ENCODE peak calls at places on chromosome 22, in eight cellular contexts. H, C, R, M, I, S, G and A are unnamed samples.

GRCh38 chr22:48968201-48968959 is 859.3 kb downstream of the BRD1 start:
- DNase-seq in H (no peak), C (no peak), R (no peak), M (peak; percentile 23), I (peak; percentile 51), S (peak; percentile 28), G (peak; percentile 16), A (no peak)

GRCh38 chr22:17869285-17870096 is 95.2 kb upstream of the BID start:
- DNase-seq in H (no peak), C (no peak), R (no peak), M (no peak), I (no peak), S (no peak), G (peak; percentile 43), A (no peak)

GRCh38 chr22:20606041-20606783 is 98.8 kb downstream of the MED15 start:
- DNase-seq in H (peak; percentile 85), C (no peak), R (no peak), M (peak; percentile 83), I (peak; percentile 88), S (peak; percentile 93), G (peak; percentile 66), A (no peak)

GRCh38 chr22:31160328-31160978 is 471 bp downstream of the RNF185 start:
- DNase-seq in H (no peak), C (peak; percentile 74), R (no peak), M (no peak), I (peak; percentile 79), S (peak; percentile 17), G (peak; percentile 23), A (no peak)

GRCh38 chr22:43533656-43534428 is 122.0 kb downstream of the MPPED1 start:
- DNase-seq in H (no peak), C (peak; percentile 20), R (no peak), M (no peak), I (no peak), S (no peak), G (no peak), A (no peak)

GRCh38 chr22:41240377-41241132 is at the start of gene CHADL:
- DNase-seq in H (no peak), C (peak; percentile 82), R (no peak), M (no peak), I (no peak), S (peak; percentile 32), G (no peak), A (no peak)

GRCh38 chr22:44526431-44527115 is 28.5 kb upstream of the RTL6 start:
- DNase-seq in H (no peak), C (no peak), R (no peak), M (no peak), I (no peak), S (no peak), G (no peak), A (no peak)

GRCh38 chr22:34105461-34106062 is 185.3 kb upstream of the LARGE1 start:
- DNase-seq in H (peak; percentile 51), C (peak; percentile 76), R (no peak), M (no peak), I (no peak), S (peak; percentile 51), G (peak; percentile 57), A (no peak)

GRCh38 chr22:43393845-43394474 is 17.9 kb upstream of the MPPED1 start:
- DNase-seq in H (no peak), C (no peak), R (no peak), M (no peak), I (peak; percentile 16), S (no peak), G (no peak), A (no peak)

GRCh38 chr22:19992481-19992911 is 24.1 kb downstream of the ARVCF start:
- DNase-seq in H (no peak), C (no peak), R (no peak), M (no peak), I (peak; percentile 54), S (no peak), G (no peak), A (no peak)

GRCh38 chr22:16959345-16959930 is 48.6 kb downstream of the GAB4 start:
- DNase-seq in H (no peak), C (no peak), R (no peak), M (no peak), I (no peak), S (no peak), G (no peak), A (no peak)

GRCh38 chr22:44664149-44664548 is 37.9 kb upstream of the PRR5 start:
- DNase-seq in H (no peak), C (peak; percentile 81), R (no peak), M (no peak), I (peak; percentile 91), S (no peak), G (peak; percentile 67), A (no peak)

GRCh38 chr22:45212306-45212709 is 28.4 kb downstream of the KIAA0930 start:
- DNase-seq in H (no peak), C (peak; percentile 94), R (no peak), M (no peak), I (peak; percentile 79), S (no peak), G (peak; percentile 64), A (no peak)

GRCh38 chr22:22896601-22897000 is 9.0 kb downstream of the IGLL5 start:
- DNase-seq in H (no peak), C (peak; percentile 18), R (peak; percentile 9), M (no peak), I (no peak), S (no peak), G (no peak), A (no peak)

GRCh38 chr22:22897036-22897435 is 9.4 kb downstream of the IGLL5 start:
- DNase-seq in H (no peak), C (peak; percentile 3), R (peak; percentile 28), M (no peak), I (peak; percentile 31), S (no peak), G (no peak), A (no peak)

GRCh38 chr22:22894740-22895731 is 7.4 kb downstream of the IGLL5 start:
- DNase-seq in H (no peak), C (peak; percentile 28), R (peak; percentile 56), M (no peak), I (peak; percentile 64), S (no peak), G (peak; percentile 11), A (no peak)

GRCh38 chr22:22893891-22894739 is 6.5 kb downstream of the IGLL5 start:
- DNase-seq in H (no peak), C (peak; percentile 47), R (peak; percentile 53), M (no peak), I (peak; percentile 63), S (no peak), G (no peak), A (no peak)

DNA sequence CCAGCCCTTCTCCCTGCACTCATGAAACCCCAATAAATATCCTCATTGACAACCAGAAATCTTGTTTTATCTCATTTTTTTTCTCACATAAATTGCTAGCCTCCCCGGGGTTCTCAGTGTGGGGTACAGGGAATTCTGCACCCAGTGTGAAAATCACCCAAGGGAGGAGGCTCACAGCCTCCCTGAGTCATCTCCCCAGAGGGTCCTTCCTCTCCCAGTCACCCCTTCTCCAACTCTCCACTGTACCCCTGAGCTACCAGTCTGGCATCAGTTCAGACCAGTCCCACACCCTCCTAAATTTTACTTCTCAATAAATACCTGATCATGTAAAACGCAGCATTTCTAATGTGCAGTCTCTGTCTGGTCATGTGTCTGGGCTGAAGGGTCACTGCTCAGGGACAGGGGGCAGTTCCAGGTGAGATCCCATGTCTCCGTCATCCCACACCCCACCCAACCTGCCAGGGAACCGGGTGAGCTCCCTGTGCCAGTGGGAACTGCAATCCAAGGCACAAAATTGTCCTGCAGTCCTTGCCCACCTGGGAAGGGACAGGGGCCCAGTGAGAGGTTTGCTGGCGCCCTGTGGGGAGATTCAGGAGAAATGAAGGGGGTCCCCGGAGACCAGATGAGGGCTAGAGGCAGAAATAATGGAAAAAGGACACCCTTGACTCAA is 8.3 kb downstream of the IGLL5 start:
- DNase-seq in H (no peak), C (peak; percentile 36), R (peak; percentile 50), M (no peak), I (peak; percentile 51), S (no peak), G (no peak), A (no peak)
- TF ChIP-seq POLR2A in H (no peak), C (no peak), R (no peak), M (no peak), I (no peak), S (no peak), G (no peak), A (no peak)

GRCh38 chr22:50568626-50569025 is 5.9 kb upstream of the SYCE3 start:
- DNase-seq in H (no peak), C (no peak), R (no peak), M (no peak), I (no peak), S (no peak), G (peak; percentile 49), A (no peak)
- TF ChIP-seq POLR2AphosphoS5 in H (no peak), C (no peak), R (no peak), M (no peak), I (no peak), S (no peak), G (no peak), A (no peak)

DNA sequence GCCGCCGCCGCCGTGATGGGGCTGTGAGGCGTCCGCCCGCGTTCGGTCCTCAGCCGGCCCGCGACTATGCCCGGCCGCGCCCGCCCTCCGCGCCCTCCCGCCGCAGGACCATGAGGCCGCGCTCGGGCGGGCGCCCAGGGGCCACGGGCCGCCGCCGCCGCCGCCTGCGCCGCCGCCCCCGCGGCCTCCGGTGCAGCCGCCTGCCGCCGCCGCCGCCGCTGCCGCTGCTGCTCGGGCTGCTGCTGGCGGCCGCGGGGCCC is 215 bp downstream of the ZNRF3 start:
- DNase-seq in H (no peak), C (no peak), R (no peak), M (no peak), I (no peak), S (no peak), G (no peak), A (no peak)
- TF ChIP-seq POLR2A in H (no peak), C (no peak), R (no peak), M (no peak), I (no peak), S (no peak), G (no peak), A (no peak)

GRCh38 chr22:22941831-22942510 is 54.4 kb downstream of the IGLL5 start:
- DNase-seq in H (no peak), C (no peak), R (peak; percentile 63), M (no peak), I (peak; percentile 74), S (no peak), G (peak; percentile 4), A (no peak)

GRCh38 chr22:22944268-22944985 is 56.8 kb downstream of the IGLL5 start:
- DNase-seq in H (no peak), C (no peak), R (peak; percentile 61), M (no peak), I (peak; percentile 74), S (no peak), G (peak; percentile 4), A (no peak)

GRCh38 chr22:22942511-22943329 is 55.1 kb downstream of the IGLL5 start:
- DNase-seq in H (no peak), C (peak; percentile 61), R (peak; percentile 70), M (peak; percentile 59), I (peak; percentile 92), S (no peak), G (peak; percentile 82), A (peak; percentile 78)

GRCh38 chr22:22943521-22944267 is 56.1 kb downstream of the IGLL5 start:
- DNase-seq in H (no peak), C (no peak), R (peak; percentile 52), M (no peak), I (no peak), S (no peak), G (peak; percentile 7), A (no peak)

GRCh38 chr22:22945195-22945594 is 57.6 kb downstream of the IGLL5 start:
- DNase-seq in H (no peak), C (no peak), R (peak; percentile 52), M (no peak), I (no peak), S (no peak), G (peak; percentile 5), A (no peak)
- TF ChIP-seq POLR2AphosphoS5 in H (no peak), C (no peak), R (no peak), M (no peak), I (no peak), S (no peak), G (no peak), A (no peak)